ENCODE peak calls at places on chromosome X, in ten cellular contexts. V is tibial nerve, O is transverse colon, K is H1, W is sigmoid colon, X is suprapubic skin, I is stomach, J is esophagus muscularis mucosa, N is HepG2, U is A549. Z is an unnamed sample.

GRCh38 chrX:100748133-100748532 is 16.2 kb upstream of the SYTL4 start:
- DNase-seq in J (no peak), X (no peak), U (peak; percentile 18), K (no peak), W (no peak), O (no peak), V (no peak), N (peak; percentile 57), I (no peak), Z (no peak)

GRCh38 chrX:24343719-24344118 is 16.7 kb upstream of the SUPT20HL1 start:
- DNase-seq in W (no peak), O (no peak), I (no peak), J (no peak), U (no peak), V (no peak), X (no peak), N (no peak), K (no peak), Z (no peak)

GRCh38 chrX:3664921-3665320 is 48.5 kb downstream of the PRKX start:
- DNase-seq in K (no peak), J (no peak), X (no peak), I (no peak), U (no peak), W (no peak), O (no peak), V (no peak), N (no peak), Z (no peak)

GRCh38 chrX:38675856-38676255 is 114.5 kb downstream of the TSPAN7 start:
- DNase-seq in N (no peak), K (no peak), J (no peak), W (no peak), V (no peak), O (no peak), I (no peak), X (no peak), U (no peak), Z (no peak)

GRCh38 chrX:119067023-119067739 is 5.6 kb upstream of the CT47C1 start:
- DNase-seq in K (peak; percentile 59), U (peak; percentile 50), W (peak; percentile 77), O (peak; percentile 52), X (no peak), I (peak; percentile 57), J (no peak), N (peak; percentile 4), V (peak; percentile 16), Z (peak; percentile 69)

GRCh38 chrX:46838974-46839480 is 2.2 kb downstream of the RP2 start:
- DNase-seq in N (no peak), O (no peak), K (no peak), U (no peak), I (no peak), X (no peak), W (no peak), J (no peak), V (no peak), Z (no peak)

GRCh38 chrX:118780915-118781314 is 42.7 kb upstream of the ZCCHC12 start:
- DNase-seq in I (no peak), V (no peak), N (no peak), O (no peak), W (no peak), X (no peak), U (no peak), J (no peak), K (no peak), Z (no peak)

GRCh38 chrX:133054761-133055385 is 42.0 kb downstream of the USP26 start:
- DNase-seq in O (no peak), W (no peak), U (no peak), J (no peak), I (no peak), K (no peak), N (no peak), X (no peak), V (no peak), Z (no peak)

GRCh38 chrX:16511776-16512400 is 138.1 kb upstream of the S100G start:
- DNase-seq in N (no peak), O (no peak), J (no peak), V (no peak), U (no peak), I (no peak), K (no peak), X (no peak), W (no peak), Z (no peak)

DNA sequence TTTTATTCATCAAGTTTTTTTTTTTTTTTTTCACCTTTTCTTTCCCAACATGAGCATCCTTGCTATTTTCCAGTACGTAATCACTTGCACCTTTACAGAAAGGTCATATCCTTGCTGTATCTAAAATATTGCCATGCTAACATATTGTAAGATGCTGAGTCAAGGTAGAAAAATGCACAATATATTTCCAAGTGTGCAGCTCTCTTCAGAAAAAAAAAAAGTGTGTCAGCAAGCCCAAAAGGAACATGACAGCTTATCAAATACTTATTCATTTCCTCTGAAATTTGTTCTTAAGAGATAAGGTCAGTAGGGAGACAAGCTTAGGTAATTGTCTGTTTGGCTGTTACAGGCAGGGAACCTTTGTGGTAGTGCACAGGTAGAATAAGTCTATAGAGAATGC is 27.0 kb downstream of the SH2D1A start:
- DNase-seq in N (no peak), W (no peak), X (no peak), K (no peak), U (no peak), V (no peak), O (no peak), I (no peak), J (no peak), Z (no peak)
- TF ChIP-seq EP300 in N (no peak), W (no peak), X (no peak), K (no peak), U (no peak), V (no peak), O (no peak), I (no peak), J (no peak), Z (no peak)

GRCh38 chrX:65668362-65669310 is 1.2 kb downstream of the MSN start:
- DNase-seq in K (peak; percentile 49), N (no peak), J (no peak), O (peak; percentile 61), W (peak; percentile 90), X (peak; percentile 80), V (peak; percentile 31), I (peak; percentile 30), U (peak; percentile 77), Z (peak; percentile 71)

GRCh38 chrX:65667157-65667502 is 324 bp upstream of the MSN start:
- DNase-seq in V (no peak), K (no peak), U (no peak), W (no peak), O (no peak), J (no peak), I (no peak), X (no peak), N (no peak), Z (no peak)

GRCh38 chrX:65671966-65672365 is 4.5 kb downstream of the MSN start:
- DNase-seq in O (no peak), U (no peak), J (no peak), W (no peak), K (no peak), V (no peak), I (no peak), N (no peak), X (no peak), Z (no peak)

GRCh38 chrX:65671286-65671685 is 3.8 kb downstream of the MSN start:
- DNase-seq in O (no peak), W (no peak), I (no peak), V (no peak), U (no peak), K (no peak), N (no peak), X (no peak), J (no peak), Z (no peak)

DNA sequence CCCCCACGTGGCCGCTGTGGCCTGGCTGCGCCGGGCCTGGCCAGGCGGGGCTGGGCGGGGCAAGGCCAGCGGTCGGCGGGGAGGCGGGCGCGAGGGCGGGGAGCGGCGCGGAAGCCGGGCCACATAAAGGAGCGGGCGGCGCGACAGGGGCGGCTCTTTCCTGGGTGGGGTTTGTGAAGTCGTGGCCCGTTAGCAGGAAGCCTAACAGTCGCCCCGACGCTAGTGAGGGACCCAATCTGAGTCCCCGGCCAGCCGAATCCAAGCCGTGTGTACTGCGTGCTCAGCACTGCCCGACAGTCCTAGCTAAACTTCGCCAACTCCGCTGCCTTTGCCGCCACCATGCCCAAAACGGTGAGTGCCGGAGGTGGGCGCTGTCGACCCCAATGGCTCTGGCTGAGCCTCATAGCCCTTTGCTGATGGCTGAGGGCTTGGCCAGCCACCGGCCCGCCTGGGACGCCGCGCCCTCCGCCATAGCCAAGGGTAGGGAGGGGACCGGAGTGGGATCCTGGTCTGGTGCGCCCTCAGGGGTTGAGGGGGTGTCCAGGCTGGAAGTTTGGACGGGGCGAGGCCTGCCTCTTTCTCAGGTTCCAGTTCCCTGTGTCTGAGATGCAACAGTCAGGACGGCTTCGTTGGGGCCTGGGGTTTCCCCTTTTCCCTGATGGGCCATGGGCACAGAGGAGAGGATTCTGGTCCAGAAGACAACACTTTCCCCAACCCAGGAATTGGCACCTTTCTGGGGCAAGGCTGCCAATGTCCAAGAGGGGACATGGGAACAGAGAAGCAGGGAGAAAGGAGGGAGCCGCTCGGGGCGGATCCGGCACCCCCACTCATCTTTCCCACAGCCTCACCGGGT is at the start of gene MSN:
- DNase-seq in U (peak; percentile 76), J (no peak), W (peak; percentile 88), X (peak; percentile 80), V (peak; percentile 57), K (peak; percentile 64), O (peak; percentile 76), N (no peak), I (peak; percentile 71), Z (peak; percentile 78)
- TF ChIP-seq POLR2A in U (peak; percentile 79), J (peak; percentile 55), W (peak; percentile 44), X (peak; percentile 68), V (peak; percentile 72), K (no peak), O (peak; percentile 57), N (no peak), I (no peak), Z (peak; percentile 32)

DNA sequence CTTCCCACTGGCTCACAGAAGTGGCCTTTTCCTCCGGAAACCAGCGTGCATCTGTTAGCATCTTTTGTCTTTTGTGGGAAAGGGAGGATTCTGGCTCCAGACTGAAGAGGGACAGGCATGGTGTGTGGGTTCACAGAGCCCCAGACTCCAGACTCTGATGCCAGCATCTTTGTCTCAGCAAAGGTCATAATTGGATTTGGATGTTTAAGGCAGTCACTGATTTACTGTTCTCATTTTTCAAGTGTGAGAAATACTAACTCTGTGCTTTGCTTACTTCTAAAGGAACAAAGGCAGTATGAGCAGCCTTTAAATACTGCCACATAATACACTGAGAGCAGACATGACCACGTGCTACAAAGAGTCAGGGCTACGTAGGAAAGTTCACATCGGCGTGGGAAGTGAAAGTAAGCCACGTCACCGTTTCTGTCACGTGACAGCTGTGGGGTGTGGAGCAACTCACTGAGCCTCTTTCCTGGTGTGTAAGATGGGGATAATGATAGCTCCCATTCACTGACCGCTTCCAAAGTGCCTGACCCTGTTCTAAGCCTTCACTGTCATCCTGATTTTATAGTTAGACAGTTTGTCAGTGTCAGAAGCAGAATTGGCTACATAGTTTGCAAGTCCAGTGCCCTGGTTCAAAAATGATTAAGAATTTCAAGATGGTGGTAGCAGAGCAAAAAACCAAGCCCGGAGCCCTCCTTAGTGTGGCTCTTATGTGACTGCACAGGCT is 24.8 kb upstream of the TMSB4X start:
- DNase-seq in W (peak; percentile 94), X (peak; percentile 89), J (no peak), O (peak; percentile 89), N (no peak), K (no peak), U (no peak), I (peak; percentile 83), V (peak; percentile 66), Z (peak; percentile 73)
- H3K4me1 ChIP-seq in W (peaks cover 14% of the 10 kb centered on the region), X (peaks cover 33% of the 10 kb centered on the region), J (peaks cover 15% of the 10 kb centered on the region), O (no peaks in the 10 kb centered on the region), N (peaks cover 55% of the 10 kb centered on the region), K (peaks cover 6% of the 10 kb centered on the region), U (peaks cover 37% of the 10 kb centered on the region), I (peaks cover 33% of the 10 kb centered on the region), V (peaks cover 25% of the 10 kb centered on the region), Z (peaks cover 7% of the 10 kb centered on the region)

GRCh38 chrX:53188763-53189162 is 36.2 kb downstream of the KDM5C start:
- DNase-seq in V (no peak), J (no peak), I (no peak), X (no peak), U (no peak), N (no peak), O (no peak), K (no peak), W (no peak), Z (no peak)
- TF ChIP-seq EP300 in V (no peak), J (no peak), I (no peak), X (no peak), U (no peak), N (no peak), O (no peak), K (no peak), W (no peak), Z (no peak)

Z was measured in ovary.